ENCODE peak calls at places on chromosomes 4 and X, in nine cellular contexts. One of them, this sample, is unnamed.

GRCh38 chr4:16270654-16271328 is 44.5 kb upstream of the TAPT1 start:
- DNase-seq in AG09319: no peak
- DNase-seq in cardiac fibroblast: no peak
- DNase-seq in activated CD4-positive, CD25-positive, alpha-beta regulatory T cell: no peak
- DNase-seq in astrocyte of the hippocampus: no peak
- DNase-seq in COLO829: no peak
- DNase-seq in DMS153: no peak
- DNase-seq in heart right ventricle: no peak
- DNase-seq in stimulated activated CD4-positive, alpha-beta T cell treated with anti-CD3 and anti-CD28 coated beads, Interleukin-15, amount 100 ng/mL, for 24 hours: no peak
- DNase-seq in this sample: no peak

GRCh38 chrX:23332888-23333821 is 1.5 kb upstream of the PTCHD1 start:
- DNase-seq in activated CD4-positive, CD25-positive, alpha-beta regulatory T cell: no peak
- DNase-seq in stimulated activated CD4-positive, alpha-beta T cell treated with anti-CD3 and anti-CD28 coated beads, Interleukin-15, amount 100 ng/mL, for 24 hours: no peak
- DNase-seq in astrocyte of the hippocampus: peak; percentile 11
- DNase-seq in COLO829: no peak
- DNase-seq in heart right ventricle: no peak
- DNase-seq in cardiac fibroblast: no peak
- DNase-seq in DMS153: no peak
- DNase-seq in AG09319: no peak
- DNase-seq in this sample: no peak

GRCh38 chr4:158938462-158939044 is 164.3 kb upstream of the RAPGEF2 start:
- DNase-seq in DMS153: peak; percentile 41
- DNase-seq in activated CD4-positive, CD25-positive, alpha-beta regulatory T cell: no peak
- DNase-seq in heart right ventricle: no peak
- DNase-seq in stimulated activated CD4-positive, alpha-beta T cell treated with anti-CD3 and anti-CD28 coated beads, Interleukin-15, amount 100 ng/mL, for 24 hours: no peak
- DNase-seq in AG09319: no peak
- DNase-seq in COLO829: no peak
- DNase-seq in cardiac fibroblast: peak; percentile 10
- DNase-seq in astrocyte of the hippocampus: peak; percentile 76
- DNase-seq in this sample: no peak

GRCh38 chrX:150084474-150085229 is 146.4 kb upstream of the EOLA2 start:
- DNase-seq in cardiac fibroblast: peak; percentile 68
- DNase-seq in COLO829: no peak
- DNase-seq in AG09319: peak; percentile 10
- DNase-seq in activated CD4-positive, CD25-positive, alpha-beta regulatory T cell: no peak
- DNase-seq in heart right ventricle: no peak
- DNase-seq in astrocyte of the hippocampus: peak; percentile 77
- DNase-seq in stimulated activated CD4-positive, alpha-beta T cell treated with anti-CD3 and anti-CD28 coated beads, Interleukin-15, amount 100 ng/mL, for 24 hours: no peak
- DNase-seq in DMS153: no peak
- DNase-seq in this sample: no peak

GRCh38 chr4:84697159-84697558 is 114.2 kb downstream of the CDS1 start:
- DNase-seq in cardiac fibroblast: peak; percentile 26
- DNase-seq in astrocyte of the hippocampus: no peak
- DNase-seq in heart right ventricle: no peak
- DNase-seq in AG09319: no peak
- DNase-seq in DMS153: no peak
- DNase-seq in COLO829: no peak
- DNase-seq in stimulated activated CD4-positive, alpha-beta T cell treated with anti-CD3 and anti-CD28 coated beads, Interleukin-15, amount 100 ng/mL, for 24 hours: no peak
- DNase-seq in activated CD4-positive, CD25-positive, alpha-beta regulatory T cell: no peak
- DNase-seq in this sample: peak; percentile 70

GRCh38 chrX:76029385-76029784 is 143.5 kb upstream of the PBDC1 start:
- DNase-seq in stimulated activated CD4-positive, alpha-beta T cell treated with anti-CD3 and anti-CD28 coated beads, Interleukin-15, amount 100 ng/mL, for 24 hours: no peak
- DNase-seq in DMS153: no peak
- DNase-seq in COLO829: no peak
- DNase-seq in AG09319: no peak
- DNase-seq in cardiac fibroblast: no peak
- DNase-seq in heart right ventricle: no peak
- DNase-seq in activated CD4-positive, CD25-positive, alpha-beta regulatory T cell: no peak
- DNase-seq in astrocyte of the hippocampus: no peak
- DNase-seq in this sample: no peak

GRCh38 chr4:140635606-140636005 is 66.8 kb upstream of the UCP1 start:
- DNase-seq in heart right ventricle: no peak
- DNase-seq in stimulated activated CD4-positive, alpha-beta T cell treated with anti-CD3 and anti-CD28 coated beads, Interleukin-15, amount 100 ng/mL, for 24 hours: no peak
- DNase-seq in DMS153: no peak
- DNase-seq in cardiac fibroblast: peak; percentile 58
- DNase-seq in AG09319: no peak
- DNase-seq in activated CD4-positive, CD25-positive, alpha-beta regulatory T cell: no peak
- DNase-seq in COLO829: no peak
- DNase-seq in astrocyte of the hippocampus: peak; percentile 73
- DNase-seq in this sample: no peak

GRCh38 chr4:187366530-187367279 is 628.9 kb upstream of the ZFP42 start:
- DNase-seq in stimulated activated CD4-positive, alpha-beta T cell treated with anti-CD3 and anti-CD28 coated beads, Interleukin-15, amount 100 ng/mL, for 24 hours: no peak
- DNase-seq in AG09319: no peak
- DNase-seq in DMS153: no peak
- DNase-seq in astrocyte of the hippocampus: no peak
- DNase-seq in COLO829: no peak
- DNase-seq in heart right ventricle: no peak
- DNase-seq in activated CD4-positive, CD25-positive, alpha-beta regulatory T cell: no peak
- DNase-seq in cardiac fibroblast: no peak
- DNase-seq in this sample: no peak

GRCh38 chr4:1236103-1236641 is 12.8 kb downstream of the CTBP1 start:
- DNase-seq in stimulated activated CD4-positive, alpha-beta T cell treated with anti-CD3 and anti-CD28 coated beads, Interleukin-15, amount 100 ng/mL, for 24 hours: no peak
- DNase-seq in activated CD4-positive, CD25-positive, alpha-beta regulatory T cell: no peak
- DNase-seq in cardiac fibroblast: no peak
- DNase-seq in astrocyte of the hippocampus: no peak
- DNase-seq in COLO829: no peak
- DNase-seq in DMS153: no peak
- DNase-seq in heart right ventricle: no peak
- DNase-seq in AG09319: no peak
- DNase-seq in this sample: no peak

GRCh38 chrX:71210829-71211228 is 12.2 kb upstream of the GJB1 start:
- DNase-seq in stimulated activated CD4-positive, alpha-beta T cell treated with anti-CD3 and anti-CD28 coated beads, Interleukin-15, amount 100 ng/mL, for 24 hours: no peak
- DNase-seq in COLO829: no peak
- DNase-seq in cardiac fibroblast: no peak
- DNase-seq in astrocyte of the hippocampus: no peak
- DNase-seq in AG09319: peak; percentile 29
- DNase-seq in heart right ventricle: no peak
- DNase-seq in activated CD4-positive, CD25-positive, alpha-beta regulatory T cell: no peak
- DNase-seq in DMS153: no peak
- DNase-seq in this sample: no peak

GRCh38 chr4:120261117-120261516 is 194.5 kb upstream of the MAD2L1 start:
- DNase-seq in astrocyte of the hippocampus: no peak
- DNase-seq in heart right ventricle: no peak
- DNase-seq in DMS153: no peak
- DNase-seq in AG09319: no peak
- DNase-seq in stimulated activated CD4-positive, alpha-beta T cell treated with anti-CD3 and anti-CD28 coated beads, Interleukin-15, amount 100 ng/mL, for 24 hours: no peak
- DNase-seq in COLO829: no peak
- DNase-seq in cardiac fibroblast: no peak
- DNase-seq in activated CD4-positive, CD25-positive, alpha-beta regulatory T cell: no peak
- DNase-seq in this sample: no peak

GRCh38 chr4:76679691-76680090 is 218.3 kb downstream of the SOWAHB start:
- DNase-seq in activated CD4-positive, CD25-positive, alpha-beta regulatory T cell: no peak
- DNase-seq in heart right ventricle: no peak
- DNase-seq in DMS153: no peak
- DNase-seq in stimulated activated CD4-positive, alpha-beta T cell treated with anti-CD3 and anti-CD28 coated beads, Interleukin-15, amount 100 ng/mL, for 24 hours: no peak
- DNase-seq in astrocyte of the hippocampus: no peak
- DNase-seq in AG09319: no peak
- DNase-seq in cardiac fibroblast: no peak
- DNase-seq in COLO829: no peak
- DNase-seq in this sample: no peak

GRCh38 chr4:122710434-122711308 is 21.8 kb upstream of the BBS12 start:
- DNase-seq in activated CD4-positive, CD25-positive, alpha-beta regulatory T cell: no peak
- DNase-seq in cardiac fibroblast: peak; percentile 31
- DNase-seq in DMS153: no peak
- DNase-seq in stimulated activated CD4-positive, alpha-beta T cell treated with anti-CD3 and anti-CD28 coated beads, Interleukin-15, amount 100 ng/mL, for 24 hours: peak; percentile 68
- DNase-seq in astrocyte of the hippocampus: no peak
- DNase-seq in heart right ventricle: no peak
- DNase-seq in COLO829: peak; percentile 40
- DNase-seq in AG09319: no peak
- DNase-seq in this sample: no peak

GRCh38 chr4:65825121-65825520 is 154.8 kb upstream of the EPHA5 start:
- DNase-seq in cardiac fibroblast: peak; percentile 1
- DNase-seq in astrocyte of the hippocampus: peak; percentile 4
- DNase-seq in heart right ventricle: no peak
- DNase-seq in stimulated activated CD4-positive, alpha-beta T cell treated with anti-CD3 and anti-CD28 coated beads, Interleukin-15, amount 100 ng/mL, for 24 hours: no peak
- DNase-seq in AG09319: no peak
- DNase-seq in activated CD4-positive, CD25-positive, alpha-beta regulatory T cell: no peak
- DNase-seq in DMS153: no peak
- DNase-seq in COLO829: peak; percentile 81
- DNase-seq in this sample: no peak

GRCh38 chr4:183834252-183834651 is 70.9 kb upstream of the STOX2 start:
- DNase-seq in AG09319: no peak
- DNase-seq in astrocyte of the hippocampus: no peak
- DNase-seq in stimulated activated CD4-positive, alpha-beta T cell treated with anti-CD3 and anti-CD28 coated beads, Interleukin-15, amount 100 ng/mL, for 24 hours: no peak
- DNase-seq in heart right ventricle: no peak
- DNase-seq in cardiac fibroblast: no peak
- DNase-seq in activated CD4-positive, CD25-positive, alpha-beta regulatory T cell: no peak
- DNase-seq in COLO829: no peak
- DNase-seq in DMS153: no peak
- DNase-seq in this sample: no peak

GRCh38 chrX:43717161-43717560 is 61.1 kb downstream of the MAOA start:
- DNase-seq in stimulated activated CD4-positive, alpha-beta T cell treated with anti-CD3 and anti-CD28 coated beads, Interleukin-15, amount 100 ng/mL, for 24 hours: no peak
- DNase-seq in astrocyte of the hippocampus: no peak
- DNase-seq in activated CD4-positive, CD25-positive, alpha-beta regulatory T cell: no peak
- DNase-seq in AG09319: no peak
- DNase-seq in COLO829: no peak
- DNase-seq in heart right ventricle: no peak
- DNase-seq in DMS153: no peak
- DNase-seq in cardiac fibroblast: no peak
- DNase-seq in this sample: no peak

GRCh38 chr4:112857461-112857860 is 192.0 kb upstream of the ANK2 start:
- DNase-seq in stimulated activated CD4-positive, alpha-beta T cell treated with anti-CD3 and anti-CD28 coated beads, Interleukin-15, amount 100 ng/mL, for 24 hours: no peak
- DNase-seq in DMS153: no peak
- DNase-seq in astrocyte of the hippocampus: peak; percentile 87
- DNase-seq in AG09319: peak; percentile 52
- DNase-seq in cardiac fibroblast: peak; percentile 69
- DNase-seq in activated CD4-positive, CD25-positive, alpha-beta regulatory T cell: no peak
- DNase-seq in COLO829: peak; percentile 96
- DNase-seq in heart right ventricle: no peak
- DNase-seq in this sample: no peak

GRCh38 chrX:97704474-97704873 is 820.8 kb downstream of the RPA4 start:
- DNase-seq in activated CD4-positive, CD25-positive, alpha-beta regulatory T cell: no peak
- DNase-seq in astrocyte of the hippocampus: no peak
- DNase-seq in AG09319: no peak
- DNase-seq in heart right ventricle: no peak
- DNase-seq in stimulated activated CD4-positive, alpha-beta T cell treated with anti-CD3 and anti-CD28 coated beads, Interleukin-15, amount 100 ng/mL, for 24 hours: no peak
- DNase-seq in cardiac fibroblast: no peak
- DNase-seq in COLO829: no peak
- DNase-seq in DMS153: no peak
- DNase-seq in this sample: no peak

GRCh38 chrX:74656079-74656745 is 41.8 kb upstream of the RLIM start:
- DNase-seq in COLO829: no peak
- DNase-seq in DMS153: no peak
- DNase-seq in heart right ventricle: no peak
- DNase-seq in cardiac fibroblast: no peak
- DNase-seq in astrocyte of the hippocampus: peak; percentile 27
- DNase-seq in stimulated activated CD4-positive, alpha-beta T cell treated with anti-CD3 and anti-CD28 coated beads, Interleukin-15, amount 100 ng/mL, for 24 hours: no peak
- DNase-seq in activated CD4-positive, CD25-positive, alpha-beta regulatory T cell: no peak
- DNase-seq in AG09319: no peak
- DNase-seq in this sample: no peak

GRCh38 chr4:143185253-143186107 is 763 bp downstream of the USP38 start:
- DNase-seq in COLO829: no peak
- DNase-seq in stimulated activated CD4-positive, alpha-beta T cell treated with anti-CD3 and anti-CD28 coated beads, Interleukin-15, amount 100 ng/mL, for 24 hours: no peak
- DNase-seq in activated CD4-positive, CD25-positive, alpha-beta regulatory T cell: peak; percentile 40
- DNase-seq in AG09319: no peak
- DNase-seq in DMS153: peak; percentile 50
- DNase-seq in astrocyte of the hippocampus: no peak
- DNase-seq in heart right ventricle: peak; percentile 13
- DNase-seq in cardiac fibroblast: peak; percentile 6
- DNase-seq in this sample: no peak

GRCh38 chrX:110066488-110067225 is 63.7 kb downstream of the TMEM164 start:
- DNase-seq in astrocyte of the hippocampus: no peak
- DNase-seq in activated CD4-positive, CD25-positive, alpha-beta regulatory T cell: no peak
- DNase-seq in DMS153: peak; percentile 24
- DNase-seq in heart right ventricle: no peak
- DNase-seq in cardiac fibroblast: no peak
- DNase-seq in stimulated activated CD4-positive, alpha-beta T cell treated with anti-CD3 and anti-CD28 coated beads, Interleukin-15, amount 100 ng/mL, for 24 hours: no peak
- DNase-seq in AG09319: no peak
- DNase-seq in COLO829: no peak
- DNase-seq in this sample: no peak

GRCh38 chr4:73842696-73843095 is 6.2 kb downstream of the CXCL6 start:
- DNase-seq in AG09319: no peak
- DNase-seq in cardiac fibroblast: no peak
- DNase-seq in COLO829: no peak
- DNase-seq in activated CD4-positive, CD25-positive, alpha-beta regulatory T cell: no peak
- DNase-seq in DMS153: no peak
- DNase-seq in astrocyte of the hippocampus: no peak
- DNase-seq in heart right ventricle: no peak
- DNase-seq in stimulated activated CD4-positive, alpha-beta T cell treated with anti-CD3 and anti-CD28 coated beads, Interleukin-15, amount 100 ng/mL, for 24 hours: no peak
- DNase-seq in this sample: no peak

GRCh38 chrX:41452972-41453371 is 5.8 kb downstream of the NYX start:
- DNase-seq in stimulated activated CD4-positive, alpha-beta T cell treated with anti-CD3 and anti-CD28 coated beads, Interleukin-15, amount 100 ng/mL, for 24 hours: no peak
- DNase-seq in AG09319: peak; percentile 52
- DNase-seq in cardiac fibroblast: peak; percentile 30
- DNase-seq in COLO829: no peak
- DNase-seq in DMS153: no peak
- DNase-seq in activated CD4-positive, CD25-positive, alpha-beta regulatory T cell: no peak
- DNase-seq in astrocyte of the hippocampus: peak; percentile 81
- DNase-seq in heart right ventricle: no peak
- DNase-seq in this sample: no peak

GRCh38 chr4:47471591-47471990 is 8.1 kb upstream of the COMMD8 start:
- DNase-seq in DMS153: no peak
- DNase-seq in heart right ventricle: no peak
- DNase-seq in AG09319: no peak
- DNase-seq in activated CD4-positive, CD25-positive, alpha-beta regulatory T cell: no peak
- DNase-seq in cardiac fibroblast: no peak
- DNase-seq in COLO829: no peak
- DNase-seq in astrocyte of the hippocampus: no peak
- DNase-seq in stimulated activated CD4-positive, alpha-beta T cell treated with anti-CD3 and anti-CD28 coated beads, Interleukin-15, amount 100 ng/mL, for 24 hours: no peak
- DNase-seq in this sample: no peak

GRCh38 chr4:139015269-139015947 is at the start of gene NOCT:
- DNase-seq in DMS153: peak; percentile 78
- DNase-seq in heart right ventricle: peak; percentile 88
- DNase-seq in stimulated activated CD4-positive, alpha-beta T cell treated with anti-CD3 and anti-CD28 coated beads, Interleukin-15, amount 100 ng/mL, for 24 hours: peak; percentile 97
- DNase-seq in AG09319: peak; percentile 66
- DNase-seq in activated CD4-positive, CD25-positive, alpha-beta regulatory T cell: peak; percentile 80
- DNase-seq in cardiac fibroblast: peak; percentile 94
- DNase-seq in COLO829: peak; percentile 91
- DNase-seq in astrocyte of the hippocampus: peak; percentile 97
- DNase-seq in this sample: no peak

GRCh38 chrX:103664363-103664762 is 22.1 kb downstream of the MORF4L2 start:
- DNase-seq in COLO829: no peak
- DNase-seq in cardiac fibroblast: no peak
- DNase-seq in DMS153: no peak
- DNase-seq in heart right ventricle: no peak
- DNase-seq in AG09319: no peak
- DNase-seq in astrocyte of the hippocampus: no peak
- DNase-seq in stimulated activated CD4-positive, alpha-beta T cell treated with anti-CD3 and anti-CD28 coated beads, Interleukin-15, amount 100 ng/mL, for 24 hours: no peak
- DNase-seq in activated CD4-positive, CD25-positive, alpha-beta regulatory T cell: no peak
- DNase-seq in this sample: no peak